ENCODE peak calls at places on chromosomes 13 and 19, in four cellular contexts. E, S, F and M are unnamed samples.

GRCh38 chr13:32647926-32648325 is 61.7 kb downstream of the PDS5B start:
- DNase-seq in E (no peak), S (no peak), F (peak), M (no peak)

GRCh38 chr19:20044663-20045062 is 5.4 kb upstream of the ZNF682 start:
- DNase-seq in E (no peak), S (no peak), F (no peak), M (no peak)

GRCh38 chr13:113781571-113781970 is 22.5 kb downstream of the TMEM255B start:
- DNase-seq in E (no peak), S (no peak), F (no peak), M (no peak)

GRCh38 chr19:46081928-46082727 is 41.3 kb upstream of the IGFL4 start:
- DNase-seq in E (peak), S (peak), F (no peak), M (no peak)

GRCh38 chr13:51832471-51833152 is 12.4 kb downstream of the TMEM272 start:
- DNase-seq in E (peak), S (peak), F (no peak), M (no peak)

GRCh38 chr19:48341006-48341405 is 15.7 kb downstream of the EMP3 start:
- DNase-seq in E (no peak), S (peak), F (no peak), M (no peak)

GRCh38 chr13:93309886-93310520 is 83.4 kb downstream of the GPC6 start:
- DNase-seq in E (peak), S (no peak), F (no peak), M (no peak)

GRCh38 chr19:32464279-32464678 is 58.7 kb downstream of the DPY19L3 start:
- DNase-seq in E (peak), S (peak), F (no peak), M (no peak)

GRCh38 chr19:55098716-55099556 is 18.5 kb downstream of the PPP1R12C start:
- DNase-seq in E (no peak), S (no peak), F (no peak), M (no peak)

GRCh38 chr19:43469160-43469480 is 3.7 kb upstream of the LYPD3 start:
- DNase-seq in E (no peak), S (no peak), F (no peak), M (no peak)

GRCh38 chr13:73177911-73178565 is 119.2 kb downstream of the KLF5 start:
- DNase-seq in E (no peak), S (no peak), F (no peak), M (peak)

GRCh38 chr13:98843482-98843877 is 91.0 kb upstream of the SLC15A1 start:
- DNase-seq in E (no peak), S (no peak), F (no peak), M (no peak)

GRCh38 chr13:41648314-41648935 is 191.1 kb downstream of the RGCC start:
- DNase-seq in E (no peak), S (no peak), F (no peak), M (no peak)

GRCh38 chr13:41651413-41652068 is 194.2 kb downstream of the RGCC start:
- DNase-seq in E (no peak), S (no peak), F (no peak), M (no peak)

GRCh38 chr13:41652735-41653361 is 195.5 kb downstream of the RGCC start:
- DNase-seq in E (peak), S (peak), F (no peak), M (no peak)

GRCh38 chr13:41650706-41651105 is 193.4 kb downstream of the RGCC start:
- DNase-seq in E (no peak), S (no peak), F (no peak), M (no peak)

DNA sequence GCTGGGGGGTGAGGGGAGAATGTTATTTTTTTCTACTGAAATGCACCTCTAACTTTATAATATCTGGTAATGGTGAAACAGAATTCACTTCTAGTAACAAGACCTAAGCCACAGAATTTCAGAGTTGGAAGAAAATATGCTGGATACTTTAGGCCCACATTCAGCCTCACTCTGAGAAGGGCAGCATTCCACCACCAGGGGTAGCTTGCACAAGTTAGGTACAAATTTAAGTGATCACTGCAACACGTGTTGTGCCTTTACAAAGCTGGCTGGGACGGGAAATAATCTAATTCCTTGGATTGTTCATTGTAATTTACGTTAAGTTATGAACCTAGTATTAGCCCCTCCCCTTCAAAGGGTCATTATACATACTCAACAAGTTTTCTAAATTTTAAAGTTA is 192.3 kb downstream of the RGCC start:
- DNase-seq in E (no peak), S (no peak), F (peak), M (no peak)
- TF ChIP-seq CTCF in E (no peak), S (peak), F (no peak), M (no peak)

DNA sequence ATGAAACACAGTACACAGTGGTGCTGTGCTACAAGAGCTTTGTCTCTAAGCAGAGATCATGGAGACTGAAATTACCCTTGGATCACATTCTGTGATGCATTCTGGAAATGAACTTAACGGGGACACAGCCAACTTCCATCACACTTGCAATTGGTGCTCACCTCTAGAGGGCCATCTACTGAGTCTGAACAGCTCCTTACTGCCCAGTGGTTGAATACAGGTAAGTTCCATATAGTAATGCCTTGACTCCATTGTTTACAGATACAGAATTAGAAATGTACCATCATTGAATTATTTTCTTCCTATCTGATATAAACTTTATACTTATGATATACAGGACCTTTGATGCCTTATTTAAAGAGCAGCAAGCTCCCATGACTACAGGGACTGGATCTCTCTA is 686.4 kb downstream of the PCDH9 start:
- DNase-seq in E (no peak), S (no peak), F (peak), M (no peak)
- TF ChIP-seq CTCF in E (no peak), S (no peak), F (no peak), M (no peak)

DNA sequence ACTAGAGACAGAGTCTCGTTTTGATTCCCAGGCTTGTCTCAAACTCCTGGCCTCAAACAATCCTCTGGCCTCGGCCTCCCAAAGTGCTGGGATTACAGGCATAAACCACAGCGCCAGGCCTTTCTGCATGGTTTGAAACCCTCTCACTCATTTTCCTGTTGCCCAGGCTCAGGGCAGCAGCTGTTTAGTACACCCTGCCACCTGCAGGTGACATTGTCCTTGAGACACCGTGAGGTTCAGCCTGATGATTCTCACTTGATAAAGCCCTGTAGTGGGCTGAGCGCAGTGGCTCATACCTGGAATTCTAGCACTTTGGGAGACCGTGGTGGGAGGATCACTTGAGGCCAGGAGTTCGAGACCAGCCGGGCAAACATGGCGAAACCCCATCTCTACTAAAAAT is 12.5 kb downstream of the IL12RB1 start:
- DNase-seq in E (no peak), S (peak), F (no peak), M (no peak)
- TF ChIP-seq CTCF in E (no peak), S (no peak), F (no peak), M (no peak)

GRCh38 chr13:34779171-34779570 is 162.9 kb upstream of the NBEA start:
- DNase-seq in E (no peak), S (no peak), F (no peak), M (no peak)
- TF ChIP-seq CTCF in E (no peak), S (peak), F (no peak), M (no peak)